ENCODE peak calls at places on chromosomes 1 and 21, in five cellular contexts. K, Q, U, C and N are unnamed samples.
A peak's percentile ranks its signal among the peaks of the same experiment; 100 is the strongest.

GRCh38 chr1:67559222-67559700 is 125.7 kb upstream of the GADD45A start:
- DNase-seq in U (peak; percentile 71), K (peak; percentile 81), Q (no peak), C (peak; percentile 74), N (no peak)

GRCh38 chr1:20183035-20183434 is 2.9 kb upstream of the UBXN10 start:
- DNase-seq in C (no peak), U (no peak), K (no peak), Q (no peak), N (no peak)

GRCh38 chr1:45669379-45669778 is 17.0 kb downstream of the GPBP1L1 start:
- DNase-seq in U (no peak), K (no peak), C (no peak), Q (no peak), N (no peak)

GRCh38 chr1:25774921-25775774 is 24.8 kb upstream of the SELENON start:
- DNase-seq in C (no peak), K (no peak), Q (no peak), U (no peak), N (no peak)

GRCh38 chr1:204568576-204569206 is 52.5 kb downstream of the MDM4 start:
- DNase-seq in Q (no peak), K (no peak), C (no peak), U (no peak), N (no peak)

GRCh38 chr1:152015766-152016165 is 21.0 kb downstream of the S100A11 start:
- DNase-seq in C (no peak), K (no peak), Q (no peak), U (no peak), N (no peak)

GRCh38 chr1:81170721-81171120 is 630.0 kb upstream of the ADGRL2 start:
- DNase-seq in U (no peak), K (no peak), C (no peak), Q (no peak), N (no peak)

GRCh38 chr1:151166506-151166956 is 587 bp downstream of the SCNM1 start:
- DNase-seq in Q (no peak), C (no peak), K (no peak), U (peak; percentile 70), N (peak; percentile 54)

GRCh38 chr1:192826791-192827477 is 18.1 kb downstream of the RGS2 start:
- DNase-seq in Q (no peak), K (no peak), U (peak; percentile 35), C (no peak), N (peak; percentile 79)

GRCh38 chr1:20956272-20956671 is 169.2 kb upstream of the HP1BP3 start:
- DNase-seq in Q (no peak), C (no peak), U (peak; percentile 16), K (no peak), N (peak; percentile 4)

GRCh38 chr1:9066945-9067807 is 2.3 kb downstream of the SLC2A5 start:
- DNase-seq in K (peak; percentile 82), U (peak; percentile 86), Q (peak; percentile 56), C (peak; percentile 53), N (peak; percentile 88)

GRCh38 chr1:10841059-10841458 is 44.6 kb upstream of the CASZ1 start:
- DNase-seq in K (no peak), U (no peak), C (no peak), Q (no peak), N (no peak)

GRCh38 chr1:238281418-238281817 is 390.7 kb upstream of the ZP4 start:
- DNase-seq in K (no peak), Q (no peak), U (no peak), C (no peak), N (no peak)

GRCh38 chr1:179310721-179311120 is 17.1 kb downstream of the SOAT1 start:
- DNase-seq in C (no peak), Q (peak; percentile 82), K (no peak), U (peak; percentile 92), N (peak; percentile 98)

GRCh38 chr1:20666804-20667203 is 5.6 kb upstream of the DDOST start:
- DNase-seq in K (no peak), Q (no peak), C (no peak), U (peak; percentile 16), N (peak; percentile 37)

GRCh38 chr1:95222629-95223028 is 11.4 kb upstream of the RWDD3 start:
- DNase-seq in U (no peak), K (no peak), Q (no peak), C (no peak), N (no peak)

GRCh38 chr21:28791595-28792282 is 200.9 kb downstream of the LTN1 start:
- DNase-seq in C (no peak), K (no peak), U (no peak), Q (no peak), N (no peak)

GRCh38 chr1:89610457-89610991 is 22.4 kb upstream of the LRRC8C start:
- DNase-seq in C (no peak), U (no peak), K (no peak), Q (no peak), N (no peak)

GRCh38 chr1:235129774-235130570 is 1.3 kb upstream of the TOMM20 start:
- DNase-seq in K (no peak), Q (no peak), U (no peak), C (no peak), N (no peak)

GRCh38 chr1:167500283-167500860 is 18.0 kb downstream of the CD247 start:
- DNase-seq in K (no peak), C (no peak), U (no peak), Q (no peak), N (no peak)

GRCh38 chr1:202276081-202276715 is 65.5 kb downstream of the UBE2T start:
- DNase-seq in C (no peak), Q (no peak), K (no peak), U (no peak), N (no peak)

GRCh38 chr1:234604393-234604725 is 5.6 kb downstream of the IRF2BP2 start:
- DNase-seq in C (no peak), U (no peak), Q (no peak), K (no peak), N (no peak)

GRCh38 chr1:37035828-37036666 is 1.7 kb upstream of the GRIK3 start:
- DNase-seq in Q (no peak), U (no peak), K (no peak), C (no peak), N (no peak)

GRCh38 chr1:64042331-64043100 is 160.9 kb upstream of the UBE2U start:
- DNase-seq in Q (peak; percentile 90), K (no peak), C (peak; percentile 58), U (peak; percentile 96), N (peak; percentile 96)

GRCh38 chr1:58928514-58928913 is 144.7 kb upstream of the JUN start:
- DNase-seq in Q (no peak), C (no peak), K (no peak), U (no peak), N (no peak)

GRCh38 chr1:29643281-29643680 is 407.0 kb downstream of the PTPRU start:
- DNase-seq in C (no peak), U (no peak), Q (no peak), K (no peak), N (no peak)

GRCh38 chr21:25838809-25839208 is 104.0 kb downstream of the GABPA start:
- DNase-seq in U (peak; percentile 32), C (no peak), Q (no peak), K (no peak), N (peak; percentile 49)

GRCh38 chr1:93702102-93702827 is 20.6 kb upstream of the BCAR3 start:
- DNase-seq in K (peak; percentile 58), Q (peak; percentile 54), C (no peak), U (peak; percentile 75), N (peak; percentile 50)

GRCh38 chr1:20328201-20328600 is 37.5 kb downstream of the VWA5B1 start:
- DNase-seq in U (no peak), K (no peak), C (no peak), Q (no peak), N (no peak)

DNA sequence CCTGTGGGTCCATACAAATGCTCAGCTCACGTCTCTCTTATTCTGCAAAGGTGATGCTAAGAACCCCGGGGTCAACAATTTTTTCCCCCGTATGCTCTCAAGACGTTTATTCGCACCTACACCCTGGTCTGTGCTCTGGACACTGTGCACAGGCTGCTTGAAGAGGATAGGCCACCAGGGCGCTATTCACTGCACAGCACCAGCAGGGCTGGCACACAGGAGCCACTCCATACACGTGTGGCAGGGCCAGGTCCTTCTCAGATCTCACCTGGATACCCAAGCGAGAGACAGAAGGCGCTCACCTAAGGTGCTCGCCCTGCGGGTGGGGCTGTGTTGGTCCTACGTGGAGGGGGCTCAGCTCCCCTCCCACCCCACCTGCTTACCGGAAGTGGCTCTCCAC is 16.7 kb downstream of the TMEM63A start:
- DNase-seq in Q (no peak), C (no peak), U (no peak), K (no peak), N (no peak)
- H3K36me3 ChIP-seq in Q (peaks cover 1% of the 10 kb centered on the region), C (peaks cover 85% of the 10 kb centered on the region), U (peaks cover 9% of the 10 kb centered on the region), K (peaks cover 99% of the 10 kb centered on the region), N (peaks cover 13% of the 10 kb centered on the region)

GRCh38 chr1:153652795-153653507 is 5.6 kb upstream of the SNAPIN start:
- DNase-seq in K (no peak), Q (peak; percentile 50), U (peak; percentile 67), C (no peak), N (peak; percentile 80)
- TF ChIP-seq CTCF in K (no peak), Q (no peak), U (no peak), C (no peak), N (no peak)

DNA sequence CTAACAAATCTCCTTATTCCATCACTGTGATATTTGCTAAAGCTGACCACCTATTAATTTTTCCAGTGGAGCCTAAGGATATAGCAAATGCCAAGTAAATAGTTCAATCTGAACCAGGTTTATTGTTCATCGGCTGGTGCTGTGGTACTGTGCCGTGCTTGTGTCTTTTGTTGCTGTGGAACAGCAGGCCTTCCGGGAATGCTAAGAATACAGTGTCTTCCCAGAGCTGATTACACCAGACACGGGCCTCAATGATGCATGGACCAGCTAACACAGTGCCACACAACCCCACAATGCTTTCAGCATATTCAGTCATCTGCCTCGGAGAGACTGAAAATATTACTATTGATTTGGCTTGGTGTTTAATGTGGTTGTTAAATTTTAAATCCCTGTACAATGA is 415.4 kb downstream of the PTBP2 start:
- DNase-seq in C (no peak), U (no peak), Q (no peak), K (no peak), N (no peak)
- H3K4me3 ChIP-seq in C (no peak overlapping the region), U (no peak overlapping the region), Q (no peak overlapping the region), K (no peak overlapping the region), N (no peak overlapping the region)

GRCh38 chr1:154595621-154596020 is 12.4 kb downstream of the ADAR start:
- DNase-seq in K (no peak), C (no peak), Q (no peak), U (peak; percentile 47), N (peak; percentile 82)
- H3K36me3 ChIP-seq in K (peaks cover 96% of the 10 kb centered on the region), C (peaks cover 81% of the 10 kb centered on the region), Q (peaks cover 4% of the 10 kb centered on the region), U (peaks cover 28% of the 10 kb centered on the region), N (peaks cover 23% of the 10 kb centered on the region)

DNA sequence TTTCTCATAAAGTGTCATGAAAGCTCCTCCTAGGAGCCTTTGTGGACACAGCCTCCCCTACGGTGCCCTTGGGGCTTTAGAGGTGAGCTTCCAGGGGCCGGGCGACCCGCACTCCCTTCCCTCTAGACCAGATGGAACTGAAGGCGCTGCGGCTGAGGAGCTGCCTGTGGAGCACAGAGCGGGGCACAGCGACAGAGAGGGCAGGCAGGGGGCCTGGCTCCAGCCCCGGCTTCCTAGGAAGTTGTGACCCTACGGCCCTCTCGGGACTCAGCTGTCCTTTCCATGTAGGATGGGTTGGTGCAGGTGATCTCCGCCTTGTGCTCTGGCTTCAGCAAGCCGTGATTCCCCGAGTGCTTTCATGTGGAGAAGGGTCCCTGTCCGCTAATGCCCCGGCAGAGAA is 23.6 kb upstream of the NEK2 start:
- DNase-seq in Q (no peak), C (no peak), K (no peak), U (no peak), N (no peak)
- TF ChIP-seq CTCF in Q (no peak), C (no peak), K (no peak), U (no peak), N (no peak)

DNA sequence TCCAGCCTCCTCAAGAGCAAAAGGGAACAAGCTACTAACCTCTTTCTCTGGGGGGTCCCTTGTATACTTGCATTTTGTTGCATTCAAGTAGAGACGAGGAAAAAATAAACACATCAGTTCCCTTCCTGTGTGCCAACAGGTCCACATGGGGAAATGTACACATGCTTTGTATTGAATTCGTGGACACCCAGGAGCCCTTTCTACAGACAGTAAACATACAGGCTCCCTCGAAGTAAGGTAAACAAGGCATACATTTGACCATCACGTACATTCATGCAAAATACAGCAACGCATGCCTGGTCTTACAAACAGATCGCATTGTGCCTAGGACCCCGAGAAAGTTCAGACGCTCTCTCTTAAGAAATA is 1.1 kb downstream of the KCND3 start:
- DNase-seq in U (no peak), C (no peak), K (no peak), Q (no peak), N (no peak)
- H3K4me3 ChIP-seq in U (no peak overlapping the region), C (peak overlapping the region; percentile 67), K (peak overlapping the region; percentile 79), Q (no peak overlapping the region), N (no peak overlapping the region)